ENCODE peak calls at places on chromosome 5, in five cellular contexts. W is kidney epithelial cell, E is OCI-LY7, U is uterus, R is cardiac fibroblast. K is an unnamed sample.

GRCh38 chr5:80181618-80182211 is 74.1 kb downstream of the SERINC5 start:
- DNase-seq in E (peak), W (peak), U (peak), R (peak), K (peak)

GRCh38 chr5:76083555-76084495 is 642 bp downstream of the SV2C start:
- DNase-seq in W (no peak), R (no peak), U (no peak), E (no peak), K (no peak)

GRCh38 chr5:59185757-59186385 is 603.0 kb downstream of the RAB3C start:
- DNase-seq in R (no peak), W (no peak), U (no peak), E (no peak), K (no peak)

GRCh38 chr5:174295736-174296481 is 250.4 kb downstream of the NSG2 start:
- DNase-seq in W (no peak), E (no peak), R (no peak), U (no peak), K (no peak)

GRCh38 chr5:146515473-146516150 is 378 bp downstream of the GPR151 start:
- DNase-seq in U (no peak), R (no peak), W (no peak), E (no peak), K (no peak)

GRCh38 chr5:36607838-36608783 is 1.7 kb downstream of the SLC1A3 start:
- DNase-seq in W (no peak), R (no peak), U (no peak), E (no peak), K (peak)

GRCh38 chr5:125065736-125066135 is 319.3 kb upstream of the ZNF608 start:
- DNase-seq in W (no peak), U (no peak), R (peak), E (no peak), K (peak)

GRCh38 chr5:149795360-149795759 is 65.2 kb downstream of the PPARGC1B start:
- DNase-seq in E (no peak), R (no peak), U (no peak), W (no peak), K (no peak)

GRCh38 chr5:132771559-132771998 is 5.5 kb downstream of the SEPTIN8 start:
- DNase-seq in E (no peak), R (peak), W (no peak), U (peak), K (peak)

GRCh38 chr5:104412649-104413240 is 850.2 kb upstream of the NUDT12 start:
- DNase-seq in W (peak), R (peak), E (peak), U (no peak), K (peak)

GRCh38 chr5:143147382-143147781 is 256.1 kb downstream of the NR3C1 start:
- DNase-seq in E (no peak), U (no peak), W (no peak), R (no peak), K (no peak)

GRCh38 chr5:38926121-38926520 is 80.3 kb downstream of the OSMR start:
- DNase-seq in W (peak), E (no peak), U (no peak), R (no peak), K (peak)

GRCh38 chr5:35835796-35836742 is 20.6 kb upstream of the IL7R start:
- DNase-seq in R (no peak), W (no peak), U (no peak), E (no peak), K (no peak)

GRCh38 chr5:147748590-147748989 is 33.9 kb downstream of the JAKMIP2 start:
- DNase-seq in W (no peak), R (no peak), U (no peak), E (no peak), K (no peak)

GRCh38 chr5:1140188-1140817 is 28.4 kb upstream of the SLC12A7 start:
- DNase-seq in U (peak), R (peak), W (no peak), E (peak), K (peak)

GRCh38 chr5:6505779-6506557 is 57.3 kb downstream of the UBE2QL1 start:
- DNase-seq in U (no peak), W (no peak), E (no peak), R (no peak), K (no peak)

GRCh38 chr5:6791031-6791577 is 77.9 kb downstream of the TENT4A start:
- DNase-seq in W (no peak), E (no peak), U (no peak), R (no peak), K (no peak)

GRCh38 chr5:56669534-56670483 is 145.5 kb upstream of the MAP3K1 start:
- DNase-seq in E (peak), U (no peak), R (peak), W (no peak), K (peak)

GRCh38 chr5:93787598-93787997 is 46.2 kb upstream of the POU5F2 start:
- DNase-seq in R (no peak), U (no peak), W (no peak), E (no peak), K (no peak)

GRCh38 chr5:147393866-147394265 is 116.0 kb downstream of the DPYSL3 start:
- DNase-seq in E (no peak), R (no peak), U (no peak), W (no peak), K (no peak)

GRCh38 chr5:125424851-125425250 is 678.4 kb upstream of the ZNF608 start:
- DNase-seq in U (no peak), W (no peak), E (no peak), R (no peak), K (no peak)

GRCh38 chr5:151685749-151686672 is 704 bp downstream of the SPARC start:
- DNase-seq in U (no peak), R (no peak), W (no peak), E (no peak), K (peak)

GRCh38 chr5:166916021-166916420 is 1375.4 kb upstream of the WWC1 start:
- DNase-seq in E (no peak), U (no peak), R (no peak), W (no peak), K (no peak)

GRCh38 chr5:98781520-98781919 is 8.1 kb downstream of the RGMB start:
- DNase-seq in R (no peak), W (no peak), E (no peak), U (no peak), K (no peak)

GRCh38 chr5:149181702-149182101 is 40.4 kb downstream of the ABLIM3 start:
- DNase-seq in R (no peak), W (no peak), U (no peak), E (no peak), K (no peak)

GRCh38 chr5:39158127-39158593 is 61.2 kb downstream of the FYB1 start:
- DNase-seq in U (no peak), W (no peak), R (peak), E (no peak), K (no peak)

GRCh38 chr5:162882629-162883028 is 554.8 kb upstream of the CCNG1 start:
- DNase-seq in W (no peak), R (no peak), E (no peak), U (no peak), K (no peak)

GRCh38 chr5:17378346-17378984 is 119.6 kb upstream of the TAF11L2 start:
- DNase-seq in U (no peak), E (no peak), W (no peak), R (peak), K (peak)

GRCh38 chr5:132020568-132021339 is 9.3 kb upstream of the ACSL6 start:
- DNase-seq in U (no peak), W (no peak), E (no peak), R (no peak), K (no peak)

GRCh38 chr5:52798952-52799351 is 11.2 kb downstream of the ITGA1 start:
- DNase-seq in U (no peak), W (no peak), E (peak), R (no peak), K (no peak)

GRCh38 chr5:72379936-72380335 is 59.8 kb downstream of the PTCD2 start:
- DNase-seq in W (no peak), R (peak), U (no peak), E (no peak), K (peak)

GRCh38 chr5:122778157-122778556 is 3.3 kb downstream of the SNX2 start:
- DNase-seq in U (no peak), W (no peak), R (no peak), E (no peak), K (no peak)
- H3K4me3 ChIP-seq in U (no peak), W (no peak), R (no peak), E (no peak), K (no peak)

DNA sequence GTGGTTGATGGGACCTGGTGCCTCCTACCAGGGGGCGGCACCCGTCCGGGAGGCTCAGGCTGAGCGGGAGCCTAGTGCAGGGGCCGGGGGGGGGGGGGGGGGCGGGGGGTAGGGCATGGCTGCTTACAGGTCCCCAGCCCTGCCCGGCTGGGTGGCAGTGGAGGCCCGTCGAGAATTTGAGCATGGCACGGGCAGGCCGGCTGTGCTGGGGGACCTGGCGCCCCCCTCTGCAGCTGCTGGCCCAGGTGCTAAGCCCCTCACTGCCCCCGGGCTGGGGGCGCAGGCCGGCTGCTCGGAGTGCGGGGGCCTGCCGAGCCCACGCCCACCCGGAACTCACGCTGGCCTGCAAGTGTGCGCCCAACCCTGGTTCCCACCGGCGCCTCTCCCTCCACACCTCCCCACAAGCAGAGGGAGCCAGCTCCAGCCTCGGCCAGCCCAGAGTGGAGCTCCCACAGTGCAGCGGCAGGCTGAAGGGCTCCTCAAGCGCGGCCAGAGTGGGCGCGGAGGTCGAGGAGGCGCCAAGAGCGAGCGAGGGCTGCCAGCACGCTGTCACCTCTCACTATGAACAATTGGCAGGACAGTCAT is 77.7 kb downstream of the LMNB1 start:
- DNase-seq in U (no peak), W (no peak), E (no peak), R (no peak), K (no peak)
- TF ChIP-seq CTCF in U (no peak), W (no peak), E (no peak), R (no peak), K (no peak)

DNA sequence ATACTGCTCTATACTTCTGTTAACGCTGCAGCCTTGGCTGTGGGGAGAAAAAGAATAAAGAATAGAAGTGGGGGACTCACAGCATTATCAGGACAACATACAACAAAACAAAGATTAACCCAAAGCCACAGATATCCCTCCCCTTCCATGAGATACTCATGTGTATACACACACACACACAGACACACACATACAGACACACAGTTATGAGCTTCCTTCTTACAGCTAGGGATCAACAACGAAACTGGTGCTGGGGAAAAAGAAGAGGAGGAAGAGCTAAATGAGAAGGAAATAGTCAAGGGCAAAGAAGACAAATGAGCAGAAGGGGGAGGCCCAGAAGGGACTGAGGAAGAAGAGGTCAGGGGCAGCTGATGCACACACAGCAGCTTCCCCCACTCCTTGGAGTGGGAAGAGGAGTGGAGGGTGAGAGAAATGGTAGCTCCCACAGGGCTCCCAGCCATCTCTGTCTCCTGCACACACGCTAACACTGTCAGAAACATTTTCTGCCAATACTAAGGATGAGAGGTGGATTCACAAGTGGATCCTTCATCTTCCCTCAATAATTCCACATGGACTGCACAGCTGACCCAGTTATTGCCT is 66.2 kb downstream of the SIL1 start:
- DNase-seq in W (no peak), E (no peak), R (no peak), U (no peak), K (peak)
- H3K4me3 ChIP-seq in W (no peak), E (no peak), R (no peak), U (no peak), K (no peak)

GRCh38 chr5:136028782-136029742 is at the start of gene TGFBI:
- DNase-seq in E (no peak), U (peak), W (no peak), R (peak), K (peak)
- TF ChIP-seq CTCF in E (no peak), U (no peak), W (peak), R (no peak), K (no peak)

GRCh38 chr5:92704590-92704989 is 876.4 kb downstream of the NR2F1-AS1 start:
- DNase-seq in U (no peak), R (no peak), E (no peak), W (no peak), K (no peak)
- H3K4me3 ChIP-seq in U (no peak), R (no peak), E (no peak), W (no peak), K (no peak)

DNA sequence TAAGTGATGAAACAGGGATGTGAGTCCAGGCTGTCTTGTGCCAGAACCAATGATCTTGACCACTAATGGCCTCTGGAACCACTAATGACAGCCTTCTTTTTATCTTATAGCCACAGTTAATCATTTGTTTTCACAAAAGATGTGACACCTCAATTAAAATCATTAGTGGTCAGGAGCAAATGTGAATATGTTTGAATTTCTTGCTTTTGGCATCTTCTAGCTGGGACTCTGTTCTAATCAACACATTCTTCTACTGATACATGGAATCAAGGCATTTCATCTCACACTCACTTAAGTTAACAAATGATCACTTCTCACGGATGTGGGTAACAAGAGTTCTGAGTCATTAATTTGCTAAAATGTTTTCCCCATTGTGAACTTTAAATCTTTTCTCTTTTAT is 102.7 kb upstream of the CD180 start:
- DNase-seq in U (no peak), E (no peak), R (peak), W (peak), K (no peak)
- TF ChIP-seq CTCF in U (no peak), E (no peak), R (no peak), W (no peak), K (no peak)

GRCh38 chr5:157454273-157454672 is 5.7 kb upstream of the NIPAL4 start:
- DNase-seq in E (no peak), U (no peak), R (no peak), W (no peak), K (no peak)

GRCh38 chr5:157451806-157452205 is 8.2 kb upstream of the NIPAL4 start:
- DNase-seq in U (no peak), R (no peak), E (no peak), W (no peak), K (no peak)

GRCh38 chr5:157456301-157456700 is 3.7 kb upstream of the NIPAL4 start:
- DNase-seq in W (no peak), R (no peak), E (no peak), U (no peak), K (no peak)

GRCh38 chr5:157457391-157457790 is 2.6 kb upstream of the NIPAL4 start:
- DNase-seq in W (no peak), E (peak), U (no peak), R (no peak), K (no peak)

DNA sequence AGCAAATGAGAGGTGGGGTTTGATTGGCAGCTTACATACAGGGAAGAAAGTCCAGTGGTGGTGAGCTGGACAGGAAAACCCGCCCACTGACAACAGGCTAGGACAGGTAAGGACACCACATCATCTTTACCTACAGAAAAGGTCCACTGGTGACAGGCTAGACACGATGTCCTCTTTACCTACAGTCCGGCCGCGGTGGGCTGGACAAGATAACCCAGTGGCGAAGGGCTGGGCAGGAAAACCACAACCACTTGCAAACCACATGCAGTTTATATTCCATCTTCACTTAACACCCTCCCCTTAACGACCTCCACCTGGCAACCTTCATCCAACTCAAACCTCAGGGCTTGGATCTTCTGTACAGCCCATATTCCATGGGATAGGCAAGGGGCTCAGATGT is 5.0 kb upstream of the NIPAL4 start:
- DNase-seq in W (no peak), E (no peak), U (no peak), R (no peak), K (no peak)
- H3K4me3 ChIP-seq in W (no peak), E (no peak), U (no peak), R (no peak), K (no peak)

DNA sequence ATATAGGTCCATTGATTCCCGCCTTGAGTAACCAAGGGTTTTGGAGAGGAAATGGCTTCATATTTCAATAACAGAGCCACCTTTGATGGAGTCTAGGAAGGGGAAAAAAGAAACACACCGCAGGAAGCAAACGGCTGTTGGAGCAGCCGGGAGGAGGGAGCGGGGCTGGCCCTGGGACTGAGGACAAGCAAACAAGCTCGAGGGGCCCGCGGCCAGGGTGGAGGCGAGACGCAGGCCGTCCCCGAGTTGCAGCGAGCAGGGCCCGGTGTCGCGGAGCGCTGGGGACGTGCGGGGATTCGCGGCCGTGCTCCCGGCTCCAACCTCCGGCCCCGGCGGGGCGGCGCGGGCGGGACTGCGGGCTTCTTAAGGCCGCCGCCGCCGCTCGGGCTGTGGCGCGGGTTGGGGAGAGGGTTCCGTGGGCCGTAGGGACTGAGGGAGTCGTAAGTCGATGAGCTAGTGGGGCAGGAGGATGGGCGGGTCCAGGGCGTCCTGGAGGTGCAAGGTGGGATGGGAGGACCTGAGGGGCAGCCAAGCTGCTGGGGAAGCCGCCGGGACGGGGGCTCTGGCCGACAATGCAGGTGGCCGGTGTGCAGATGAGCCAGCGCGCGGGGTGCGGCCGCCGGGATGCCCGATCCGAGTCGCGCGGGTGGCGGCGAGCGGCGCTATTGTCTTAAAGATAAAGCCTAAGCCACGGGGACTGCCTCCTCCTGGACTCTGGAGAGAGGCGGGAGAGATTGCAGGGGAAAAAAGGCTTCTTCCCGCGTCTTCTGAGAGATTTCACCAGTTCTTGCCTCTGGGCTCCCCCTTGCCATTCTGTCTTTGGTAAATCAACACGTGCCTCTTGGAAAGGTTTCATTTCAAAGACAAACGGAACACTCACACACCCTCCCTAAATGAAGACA is 1.5 kb upstream of the HAPLN1 start:
- DNase-seq in R (peak), W (no peak), E (no peak), U (peak), K (peak)
- TF ChIP-seq CTCF in R (peak), W (peak), E (no peak), U (no peak), K (peak)

GRCh38 chr5:134444941-134445471 is 33.3 kb upstream of the CDKN2AIPNL start:
- DNase-seq in R (no peak), W (no peak), U (no peak), E (no peak), K (no peak)

GRCh38 chr5:134447815-134448520 is 36.3 kb upstream of the CDKN2AIPNL start:
- DNase-seq in E (no peak), W (no peak), U (no peak), R (no peak), K (no peak)

GRCh38 chr5:134449167-134449566 is 37.5 kb upstream of the CDKN2AIPNL start:
- DNase-seq in R (no peak), E (no peak), U (no peak), W (no peak), K (no peak)

GRCh38 chr5:134446938-134447337 is 35.3 kb upstream of the CDKN2AIPNL start:
- DNase-seq in R (no peak), W (no peak), E (peak), U (no peak), K (no peak)

GRCh38 chr5:134445841-134446818 is 34.4 kb upstream of the CDKN2AIPNL start:
- DNase-seq in E (no peak), W (peak), U (no peak), R (no peak), K (no peak)
- H3K4me3 ChIP-seq in E (no peak), W (no peak), U (no peak), R (no peak), K (no peak)

DNA sequence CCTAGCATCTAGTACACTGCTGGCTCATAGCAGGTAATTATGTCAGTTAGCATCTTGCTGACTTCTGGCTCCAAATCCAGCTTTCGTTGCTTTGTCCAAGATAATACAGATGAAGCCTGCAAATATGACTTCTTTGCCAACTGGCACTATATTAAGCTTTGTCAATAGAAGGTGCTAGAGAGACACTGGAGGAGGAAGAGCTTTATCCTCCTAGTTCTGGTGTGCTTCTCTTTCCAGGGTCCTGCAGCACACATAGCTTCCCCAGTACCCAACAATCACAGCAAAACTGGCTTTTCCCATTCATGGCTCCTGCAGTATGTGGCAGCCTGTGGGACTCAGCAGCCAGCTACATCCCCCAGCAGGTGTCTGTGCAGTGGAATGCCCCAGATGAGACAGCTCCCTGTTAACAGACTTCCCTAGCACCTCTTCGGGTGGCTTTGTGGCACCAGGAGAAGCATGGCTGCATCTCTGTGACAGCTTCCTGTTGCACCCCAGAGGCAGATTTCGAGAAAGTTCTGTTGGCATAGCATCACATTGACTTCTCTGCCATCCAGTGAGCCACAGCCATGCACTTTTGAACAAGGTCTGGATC is 147.8 kb downstream of the OXCT1 start:
- DNase-seq in R (peak), U (no peak), W (no peak), E (no peak), K (peak)
- TF ChIP-seq CTCF in R (peak), U (no peak), W (peak), E (no peak), K (peak)

K was measured in choroid plexus epithelial cell.